ENCODE peak calls at places on chromosome 19, in four cellular contexts. One of them, this sample, is unnamed.
A peak's percentile ranks its signal among the peaks of the same experiment; 100 is the strongest.

GRCh38 chr19:14786421-14786851 is 8.1 kb upstream of the ADGRE2 start:
- DNase-seq in lower leg skin: no peak
- DNase-seq in memory B cell: peak; percentile 11
- DNase-seq in stimulated activated naive CD8-positive, alpha-beta T cell treated with anti-CD3 and anti-CD28 coated beads, Interleukin-15, amount 100 ng/mL, for 72 hours: no peak
- DNase-seq in this sample: peak; percentile 17

GRCh38 chr19:46147166-46147740 is 785 bp upstream of the IGFL2 start:
- DNase-seq in lower leg skin: no peak
- DNase-seq in stimulated activated naive CD8-positive, alpha-beta T cell treated with anti-CD3 and anti-CD28 coated beads, Interleukin-15, amount 100 ng/mL, for 72 hours: no peak
- DNase-seq in memory B cell: no peak
- DNase-seq in this sample: no peak

GRCh38 chr19:48085904-48086864 is 24.4 kb downstream of the PLA2G4C start:
- DNase-seq in stimulated activated naive CD8-positive, alpha-beta T cell treated with anti-CD3 and anti-CD28 coated beads, Interleukin-15, amount 100 ng/mL, for 72 hours: no peak
- DNase-seq in memory B cell: no peak
- DNase-seq in lower leg skin: no peak
- DNase-seq in this sample: peak; percentile 46

GRCh38 chr19:33434886-33435705 is 61.6 kb downstream of the CEBPG start:
- DNase-seq in stimulated activated naive CD8-positive, alpha-beta T cell treated with anti-CD3 and anti-CD28 coated beads, Interleukin-15, amount 100 ng/mL, for 72 hours: no peak
- DNase-seq in memory B cell: no peak
- DNase-seq in lower leg skin: no peak
- DNase-seq in this sample: no peak

GRCh38 chr19:10344780-10345179 is 5.4 kb upstream of the ICAM3 start:
- DNase-seq in memory B cell: no peak
- DNase-seq in stimulated activated naive CD8-positive, alpha-beta T cell treated with anti-CD3 and anti-CD28 coated beads, Interleukin-15, amount 100 ng/mL, for 72 hours: no peak
- DNase-seq in lower leg skin: no peak
- DNase-seq in this sample: no peak

GRCh38 chr19:16566161-16566560 is 6.1 kb downstream of the SLC35E1 start:
- DNase-seq in lower leg skin: peak; percentile 49
- DNase-seq in memory B cell: no peak
- DNase-seq in stimulated activated naive CD8-positive, alpha-beta T cell treated with anti-CD3 and anti-CD28 coated beads, Interleukin-15, amount 100 ng/mL, for 72 hours: peak; percentile 60
- DNase-seq in this sample: no peak

GRCh38 chr19:29596885-29597525 is 9.1 kb upstream of the POP4 start:
- DNase-seq in stimulated activated naive CD8-positive, alpha-beta T cell treated with anti-CD3 and anti-CD28 coated beads, Interleukin-15, amount 100 ng/mL, for 72 hours: no peak
- DNase-seq in memory B cell: no peak
- DNase-seq in lower leg skin: no peak
- DNase-seq in this sample: peak; percentile 26

GRCh38 chr19:45505151-45505995 is 1.9 kb upstream of the VASP start:
- DNase-seq in lower leg skin: no peak
- DNase-seq in stimulated activated naive CD8-positive, alpha-beta T cell treated with anti-CD3 and anti-CD28 coated beads, Interleukin-15, amount 100 ng/mL, for 72 hours: no peak
- DNase-seq in memory B cell: no peak
- DNase-seq in this sample: no peak

GRCh38 chr19:37969695-37970094 is 62.7 kb downstream of the SIPA1L3 start:
- DNase-seq in memory B cell: no peak
- DNase-seq in stimulated activated naive CD8-positive, alpha-beta T cell treated with anti-CD3 and anti-CD28 coated beads, Interleukin-15, amount 100 ng/mL, for 72 hours: no peak
- DNase-seq in lower leg skin: no peak
- DNase-seq in this sample: no peak

GRCh38 chr19:42528354-42529247 is at the start of gene CEACAM1:
- DNase-seq in memory B cell: no peak
- DNase-seq in stimulated activated naive CD8-positive, alpha-beta T cell treated with anti-CD3 and anti-CD28 coated beads, Interleukin-15, amount 100 ng/mL, for 72 hours: peak; percentile 52
- DNase-seq in lower leg skin: peak; percentile 21
- DNase-seq in this sample: no peak

This sample was measured in head of caudate nucleus.